ENCODE peak calls at places on chromosome 1, in five cellular contexts. M is tibial nerve; A is activated CD4-positive, alpha-beta memory T cell treated with anti-CD3 and anti-CD28 coated beads for 36 hours; E is fibroblast of the conjunctiva; T is NCI-H1694. Q is an unnamed sample.

GRCh38 chr1:103194060-103194459 is 85.7 kb upstream of the COL11A1 start:
- DNase-seq in M (no peak), T (no peak), A (no peak), E (no peak), Q (no peak)

GRCh38 chr1:41483960-41484844 is at the start of gene EDN2:
- DNase-seq in E (no peak), M (no peak), T (peak; percentile 15), A (no peak), Q (no peak)

GRCh38 chr1:155044812-155045690 is 6.1 kb upstream of the ADAM15 start:
- DNase-seq in A (peak; percentile 76), M (peak; percentile 79), E (peak; percentile 74), T (peak; percentile 85), Q (peak; percentile 67)

GRCh38 chr1:61869691-61870109 is 127.4 kb downstream of the PATJ start:
- DNase-seq in T (no peak), A (no peak), M (no peak), E (no peak), Q (no peak)

GRCh38 chr1:245715291-245715701 is 560.5 kb downstream of the KIF26B start:
- DNase-seq in T (no peak), E (no peak), A (no peak), M (no peak), Q (no peak)

GRCh38 chr1:209485167-209485566 is 98.3 kb upstream of the CAMK1G start:
- DNase-seq in E (peak; percentile 4), T (peak; percentile 97), A (no peak), M (no peak), Q (peak; percentile 24)

GRCh38 chr1:172599912-172600311 is 59.0 kb upstream of the FASLG start:
- DNase-seq in T (no peak), E (no peak), M (no peak), A (no peak), Q (no peak)

GRCh38 chr1:30068787-30069472 is 654.5 kb downstream of the MATN1 start:
- DNase-seq in M (no peak), T (no peak), E (no peak), A (no peak), Q (no peak)

GRCh38 chr1:87389546-87389945 is 60.9 kb downstream of the LMO4 start:
- DNase-seq in E (no peak), T (no peak), M (no peak), A (no peak), Q (no peak)

GRCh38 chr1:109687641-109688499 is at the start of gene GSTM1:
- DNase-seq in T (no peak), A (no peak), M (no peak), E (peak; percentile 81), Q (no peak)

GRCh38 chr1:32351859-32352745 is 10.2 kb downstream of the FAM229A start:
- DNase-seq in M (peak; percentile 39), T (no peak), A (no peak), E (no peak), Q (no peak)

GRCh38 chr1:6694126-6694713 is 7.4 kb downstream of the DNAJC11 start:
- DNase-seq in T (no peak), E (no peak), A (no peak), M (no peak), Q (no peak)

GRCh38 chr1:44929556-44929955 is 56.8 kb downstream of the EIF2B3 start:
- DNase-seq in M (no peak), E (no peak), A (no peak), T (no peak), Q (no peak)